ENCODE peak calls at places on chromosomes 5 and 9, in eight cellular contexts. R is PC-3, E is IMR-90, T is ascending aorta, I is AG10803, H is sigmoid colon, J is AG04449, B is cardiac fibroblast. L is an unnamed sample.
A peak's percentile ranks its signal among the peaks of the same experiment; 100 is the strongest.

GRCh38 chr5:92560698-92561361 is 1020.2 kb downstream of the NR2F1-AS1 start:
- DNase-seq in T (no peak), R (peak; percentile 4), J (peak; percentile 56), H (no peak), E (peak; percentile 59), I (peak; percentile 83), B (peak; percentile 31), L (peak; percentile 67)

GRCh38 chr5:31824886-31825774 is 186.2 kb downstream of the PDZD2 start:
- DNase-seq in I (peak; percentile 60), J (peak; percentile 7), R (peak; percentile 90), T (no peak), H (peak; percentile 68), E (peak; percentile 59), B (peak; percentile 77), L (peak; percentile 45)

GRCh38 chr9:110923601-110924000 is 114.7 kb downstream of the LPAR1 start:
- DNase-seq in R (no peak), J (no peak), T (no peak), H (no peak), B (no peak), I (peak; percentile 65), E (peak; percentile 61), L (no peak)

GRCh38 chr5:43497311-43498104 is 13.8 kb upstream of the TMEM267 start:
- DNase-seq in T (no peak), I (no peak), E (no peak), H (no peak), J (no peak), R (no peak), B (no peak), L (no peak)

GRCh38 chr9:28921857-28922500 is 1348.7 kb upstream of the C9orf72 start:
- DNase-seq in E (no peak), H (no peak), B (no peak), J (no peak), T (no peak), I (no peak), R (no peak), L (no peak)

GRCh38 chr9:38227061-38227540 is 158.1 kb upstream of the SHB start:
- DNase-seq in J (peak; percentile 59), I (peak; percentile 53), H (no peak), T (no peak), E (peak; percentile 93), B (peak; percentile 60), R (peak; percentile 92), L (peak; percentile 98)

GRCh38 chr5:65722575-65723424 is 795 bp downstream of the NLN start:
- DNase-seq in T (peak; percentile 63), R (peak; percentile 34), B (peak; percentile 80), I (peak; percentile 77), H (no peak), J (no peak), E (peak; percentile 63), L (no peak)

GRCh38 chr5:166165600-166165999 is 2125.8 kb upstream of the WWC1 start:
- DNase-seq in R (no peak), B (no peak), J (no peak), H (no peak), E (no peak), T (no peak), I (no peak), L (no peak)

GRCh38 chr5:79001471-79001870 is 16.4 kb upstream of the ARSB start:
- DNase-seq in E (peak; percentile 15), H (no peak), I (peak; percentile 13), T (no peak), B (no peak), R (no peak), J (no peak), L (no peak)

GRCh38 chr5:87906962-87907361 is 361.7 kb downstream of the TMEM161B start:
- DNase-seq in E (no peak), J (no peak), H (no peak), R (no peak), B (no peak), T (no peak), I (no peak), L (no peak)

GRCh38 chr9:94875300-94876063 is 149.0 kb downstream of the AOPEP start:
- DNase-seq in E (no peak), R (no peak), J (no peak), B (no peak), H (no peak), T (no peak), I (no peak), L (no peak)
- TF ChIP-seq CTCF in E (no peak), R (no peak), J (no peak), B (no peak), H (no peak), T (no peak), I (no peak), L (no peak)

GRCh38 chr9:116151199-116151598 is 2.4 kb upstream of the PAPPA start:
- DNase-seq in T (no peak), E (no peak), I (no peak), H (no peak), B (no peak), R (no peak), J (no peak), L (no peak)
- H3K4me3 ChIP-seq in T (no peak overlapping the region), E (no peak overlapping the region), I (no peak overlapping the region), H (no peak overlapping the region), B (no peak overlapping the region), R (no peak overlapping the region), J (no peak overlapping the region), L (no peak overlapping the region)

DNA sequence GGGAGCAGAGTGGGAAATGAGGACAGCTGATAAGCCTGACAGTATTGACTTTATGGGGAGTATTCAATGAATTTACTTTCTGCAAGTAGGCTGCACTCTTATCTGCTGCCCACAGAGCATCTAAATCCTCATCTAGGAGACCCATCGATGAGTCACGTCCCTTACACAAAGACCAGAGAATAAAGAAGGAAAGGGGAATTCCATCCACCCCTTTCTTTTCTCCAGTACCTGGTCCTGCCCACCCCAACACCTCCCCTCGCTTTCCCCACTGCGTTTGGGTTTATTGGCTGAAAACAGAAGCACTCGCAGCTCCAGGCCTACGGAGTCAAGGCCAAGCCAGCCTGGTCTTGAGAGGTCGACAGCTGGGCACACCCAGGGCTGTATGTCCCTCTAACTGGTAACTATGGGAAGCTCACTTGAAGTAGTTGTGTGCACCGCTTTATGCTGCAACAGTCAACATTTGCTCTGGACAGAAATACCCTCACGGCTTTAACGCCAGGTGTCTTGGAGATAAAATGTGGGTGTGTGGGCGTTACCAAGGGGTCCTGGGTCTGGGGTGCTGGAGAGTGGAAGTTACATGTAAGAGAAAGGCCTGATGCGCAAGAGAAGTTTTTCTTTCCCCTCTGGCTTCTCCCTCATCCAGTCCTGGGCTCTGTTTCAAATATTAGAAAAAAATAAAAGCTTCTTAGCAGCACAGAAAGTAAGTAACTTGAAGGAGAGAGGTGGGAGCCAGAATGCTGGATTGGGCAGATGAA is 14.5 kb upstream of the TAL2 start:
- DNase-seq in H (no peak), J (no peak), E (peak; percentile 16), T (no peak), R (no peak), B (no peak), I (no peak), L (no peak)
- TF ChIP-seq CTCF in H (no peak), J (no peak), E (no peak), T (no peak), R (no peak), B (no peak), I (no peak), L (no peak)

GRCh38 chr9:114238471-114238870 is 83.1 kb downstream of the COL27A1 start:
- DNase-seq in T (peak; percentile 84), H (no peak), R (no peak), B (peak; percentile 47), J (no peak), E (no peak), I (no peak), L (no peak)
- H3K4me3 ChIP-seq in T (peak overlapping the region; percentile 19), H (no peak overlapping the region), R (no peak overlapping the region), B (no peak overlapping the region), J (no peak overlapping the region), E (no peak overlapping the region), I (no peak overlapping the region), L (no peak overlapping the region)

DNA sequence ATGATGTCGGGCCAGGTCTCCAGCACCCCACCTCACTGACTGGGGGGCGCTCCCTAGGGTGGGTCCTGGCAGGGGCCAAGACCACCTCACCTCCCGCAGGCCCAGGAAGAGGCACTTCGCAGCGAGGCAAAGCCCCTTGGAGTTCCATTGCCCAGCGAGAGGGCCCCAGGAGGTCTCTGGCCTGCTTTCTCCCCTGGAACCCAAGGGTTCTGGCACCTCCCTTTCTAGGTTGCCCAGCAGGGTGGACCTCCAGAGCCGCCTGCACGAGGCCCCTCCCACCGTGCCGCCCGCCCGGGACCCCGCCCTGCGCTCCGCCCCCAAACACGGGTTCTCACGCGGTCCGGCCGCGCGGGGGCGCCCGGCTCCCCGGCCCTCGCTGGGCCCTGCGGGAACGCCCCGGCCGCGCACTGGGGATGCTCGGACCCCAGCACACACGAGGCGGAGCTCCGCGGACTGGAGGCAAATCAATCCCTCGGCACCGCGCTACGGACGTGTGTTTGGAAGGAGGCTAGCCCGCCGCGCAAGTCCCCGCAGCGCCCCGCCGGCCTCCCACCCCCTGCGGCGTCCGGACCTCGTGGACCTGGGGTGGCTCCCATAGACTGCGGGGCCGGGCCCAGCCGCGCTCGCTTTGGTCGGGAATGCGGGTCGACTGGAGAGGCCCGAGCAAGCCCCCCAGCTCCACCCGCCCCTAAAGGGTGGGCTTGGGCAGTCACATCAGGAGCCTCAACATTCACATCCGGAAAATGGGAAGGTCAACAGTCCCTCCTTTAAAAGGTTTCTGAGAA is 99.5 kb upstream of the LMX1B start:
- DNase-seq in T (no peak), J (no peak), B (peak; percentile 51), H (peak; percentile 70), I (peak; percentile 24), E (peak; percentile 15), R (peak; percentile 30), L (no peak)
- TF ChIP-seq CTCF in T (no peak), J (peak; percentile 50), B (no peak), H (no peak), I (no peak), E (peak; percentile 57), R (peak; percentile 44), L (no peak)

GRCh38 chr9:112382066-112382465 is 2.2 kb downstream of the HSDL2 start:
- DNase-seq in J (no peak), B (no peak), H (no peak), I (no peak), R (no peak), T (peak; percentile 54), E (no peak), L (no peak)
- H3K4me3 ChIP-seq in J (no peak overlapping the region), B (no peak overlapping the region), H (no peak overlapping the region), I (no peak overlapping the region), R (no peak overlapping the region), T (peak overlapping the region; percentile 89), E (no peak overlapping the region), L (no peak overlapping the region)

DNA sequence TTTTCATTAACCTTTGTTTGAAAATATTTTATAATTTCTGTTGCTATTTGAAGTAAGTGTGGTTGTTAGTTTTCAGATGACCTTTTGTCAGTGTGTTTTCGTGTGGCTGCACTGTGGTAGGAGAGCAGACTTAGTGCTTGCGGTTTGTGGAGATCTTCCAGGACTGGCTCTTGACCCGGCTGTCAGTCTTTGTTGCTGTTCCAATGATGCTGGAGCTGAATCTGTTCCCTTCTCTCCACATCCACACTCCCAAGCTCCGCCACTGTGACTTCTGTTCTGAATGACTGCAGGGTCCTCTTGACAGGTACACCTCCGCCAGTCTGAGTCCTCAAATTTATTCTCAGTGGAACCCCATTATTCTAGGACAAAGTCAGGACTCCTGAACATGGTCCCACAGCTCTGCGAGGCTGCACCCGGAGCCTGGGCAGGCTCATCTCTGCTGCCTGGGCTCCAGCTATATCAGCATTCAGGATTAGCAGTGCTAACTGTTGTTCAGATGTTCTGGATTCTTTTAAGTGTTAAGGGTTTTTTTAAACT is 126.0 kb downstream of the WNK2 start:
- DNase-seq in T (no peak), R (no peak), J (no peak), H (no peak), B (no peak), E (no peak), I (no peak), L (no peak)
- TF ChIP-seq CTCF in T (no peak), R (no peak), J (no peak), H (no peak), B (no peak), E (no peak), I (no peak), L (no peak)